ENCODE peak calls at places on chromosomes 11 and 22, in four cellular contexts. One of them, this sample, is unnamed. For H3K27me3 and H3K4me1, the result is how much of the 10 kb centered on the place peaks cover.

GRCh38 chr11:33941637-33942160 is 49.8 kb upstream of the LMO2 start:
- DNase-seq in lung: no peak
- DNase-seq in esophagus muscularis mucosa: no peak
- DNase-seq in transverse colon: no peak
- DNase-seq in this sample: no peak

GRCh38 chr11:44976576-44976975 is 25.9 kb upstream of the TP53I11 start:
- DNase-seq in lung: no peak
- DNase-seq in esophagus muscularis mucosa: no peak
- DNase-seq in transverse colon: peak
- DNase-seq in this sample: no peak

GRCh38 chr11:2583605-2583958 is 116.2 kb downstream of the KCNQ1OT1 start:
- DNase-seq in transverse colon: no peak
- DNase-seq in esophagus muscularis mucosa: no peak
- DNase-seq in lung: no peak
- DNase-seq in this sample: no peak

GRCh38 chr11:8839957-8840945 is 70.7 kb upstream of the AKIP1 start:
- DNase-seq in lung: peak
- DNase-seq in transverse colon: peak
- DNase-seq in esophagus muscularis mucosa: no peak
- DNase-seq in this sample: no peak

GRCh38 chr11:18191376-18191775 is 18.7 kb downstream of the MRGPRX4 start:
- DNase-seq in lung: no peak
- DNase-seq in esophagus muscularis mucosa: no peak
- DNase-seq in transverse colon: no peak
- DNase-seq in this sample: no peak

GRCh38 chr11:44326615-44327475 is 16.9 kb upstream of the ALX4 start:
- DNase-seq in lung: no peak
- DNase-seq in transverse colon: no peak
- DNase-seq in esophagus muscularis mucosa: no peak
- DNase-seq in this sample: no peak

GRCh38 chr11:103923473-103923931 is 112.9 kb upstream of the DDI1 start:
- DNase-seq in esophagus muscularis mucosa: no peak
- DNase-seq in transverse colon: no peak
- DNase-seq in lung: no peak
- DNase-seq in this sample: no peak

GRCh38 chr11:73218106-73218829 is at the start of gene P2RY2:
- DNase-seq in lung: peak
- DNase-seq in transverse colon: peak
- DNase-seq in esophagus muscularis mucosa: no peak
- DNase-seq in this sample: peak

GRCh38 chr22:50260434-50260800 is 1.1 kb downstream of the MAPK12 start:
- DNase-seq in transverse colon: no peak
- DNase-seq in lung: no peak
- DNase-seq in esophagus muscularis mucosa: no peak
- DNase-seq in this sample: no peak

GRCh38 chr11:61526956-61527731 is 18.6 kb downstream of the LRRC10B start:
- DNase-seq in esophagus muscularis mucosa: no peak
- DNase-seq in transverse colon: no peak
- DNase-seq in lung: no peak
- DNase-seq in this sample: no peak

GRCh38 chr22:18056161-18056666 is 21.6 kb upstream of the PEX26 start:
- DNase-seq in lung: no peak
- DNase-seq in esophagus muscularis mucosa: no peak
- DNase-seq in transverse colon: peak
- DNase-seq in this sample: no peak

GRCh38 chr11:2893021-2893528 is 7.5 kb upstream of the CDKN1C start:
- DNase-seq in lung: no peak
- DNase-seq in transverse colon: no peak
- DNase-seq in esophagus muscularis mucosa: no peak
- DNase-seq in this sample: no peak

GRCh38 chr11:11545285-11546275 is 76.2 kb downstream of the GALNT18 start:
- DNase-seq in transverse colon: no peak
- DNase-seq in esophagus muscularis mucosa: no peak
- DNase-seq in lung: no peak
- DNase-seq in this sample: no peak

GRCh38 chr11:2109541-2110019 is 29.6 kb downstream of the IGF2 start:
- DNase-seq in transverse colon: no peak
- DNase-seq in esophagus muscularis mucosa: no peak
- DNase-seq in lung: no peak
- DNase-seq in this sample: no peak

GRCh38 chr11:29809121-29809520 is 207.7 kb downstream of the KCNA4 start:
- DNase-seq in esophagus muscularis mucosa: no peak
- DNase-seq in lung: no peak
- DNase-seq in transverse colon: no peak
- DNase-seq in this sample: no peak

GRCh38 chr11:76824980-76825725 is 35.6 kb upstream of the ACER3 start:
- DNase-seq in transverse colon: no peak
- DNase-seq in esophagus muscularis mucosa: no peak
- DNase-seq in lung: no peak
- DNase-seq in this sample: no peak

GRCh38 chr11:14318581-14318981 is 40.4 kb downstream of the RRAS2 start:
- DNase-seq in lung: no peak
- DNase-seq in transverse colon: no peak
- DNase-seq in esophagus muscularis mucosa: no peak
- DNase-seq in this sample: no peak

GRCh38 chr22:20093437-20093836 is 13.4 kb downstream of the DGCR8 start:
- DNase-seq in lung: no peak
- DNase-seq in esophagus muscularis mucosa: no peak
- DNase-seq in transverse colon: no peak
- DNase-seq in this sample: no peak

GRCh38 chr22:38075105-38075825 is 8.7 kb downstream of the SLC16A8 start:
- DNase-seq in lung: no peak
- DNase-seq in transverse colon: no peak
- DNase-seq in esophagus muscularis mucosa: no peak
- DNase-seq in this sample: no peak

GRCh38 chr22:43479311-43479710 is 67.5 kb downstream of the MPPED1 start:
- DNase-seq in lung: no peak
- DNase-seq in transverse colon: no peak
- DNase-seq in esophagus muscularis mucosa: no peak
- DNase-seq in this sample: no peak

GRCh38 chr11:45507916-45508315 is 157.5 kb downstream of the CHST1 start:
- DNase-seq in esophagus muscularis mucosa: no peak
- DNase-seq in transverse colon: no peak
- DNase-seq in lung: no peak
- DNase-seq in this sample: no peak

GRCh38 chr22:24553597-24554315 is 1.2 kb downstream of the GUCD1 start:
- DNase-seq in lung: no peak
- DNase-seq in esophagus muscularis mucosa: no peak
- DNase-seq in transverse colon: peak
- DNase-seq in this sample: no peak

GRCh38 chr22:36415415-36416168 is 27.8 kb upstream of the MYH9 start:
- DNase-seq in esophagus muscularis mucosa: no peak
- DNase-seq in transverse colon: no peak
- DNase-seq in lung: no peak
- DNase-seq in this sample: no peak

GRCh38 chr22:47300698-47301405 is 538.4 kb downstream of the TBC1D22A start:
- DNase-seq in lung: no peak
- DNase-seq in esophagus muscularis mucosa: peak
- DNase-seq in transverse colon: no peak
- DNase-seq in this sample: no peak

GRCh38 chr22:49934144-49934890 is 15.9 kb downstream of the CRELD2 start:
- DNase-seq in transverse colon: peak
- DNase-seq in esophagus muscularis mucosa: no peak
- DNase-seq in lung: peak
- DNase-seq in this sample: no peak

GRCh38 chr11:70281114-70281729 is 10.7 kb downstream of the PPFIA1 start:
- DNase-seq in lung: no peak
- DNase-seq in esophagus muscularis mucosa: no peak
- DNase-seq in transverse colon: no peak
- DNase-seq in this sample: no peak

DNA sequence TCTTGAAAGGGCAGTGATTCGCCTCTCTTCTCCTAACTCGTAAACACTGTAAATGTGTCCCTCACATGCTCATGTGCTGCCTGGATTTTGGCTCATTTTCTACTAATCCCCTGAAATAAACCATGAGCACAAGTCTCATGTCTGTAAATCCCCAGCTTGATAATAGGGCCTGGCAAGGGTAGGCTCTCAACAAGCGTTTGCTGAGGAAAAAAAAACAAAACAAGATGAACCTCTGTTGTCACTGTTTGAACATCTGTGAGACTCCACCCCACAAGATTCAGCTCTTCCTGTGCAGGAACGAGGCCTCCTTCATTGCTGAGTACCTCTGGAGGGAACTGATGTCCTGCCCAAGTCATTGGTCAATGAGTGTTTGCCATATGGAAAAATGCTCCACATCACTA is 4.5 kb upstream of the CYB5R2 start:
- DNase-seq in esophagus muscularis mucosa: no peak
- DNase-seq in lung: no peak
- DNase-seq in transverse colon: no peak
- DNase-seq in this sample: no peak
- H3K27me3 ChIP-seq in esophagus muscularis mucosa: under half
- H3K27me3 ChIP-seq in lung: under half
- H3K27me3 ChIP-seq in transverse colon: under half
- H3K27me3 ChIP-seq in this sample: under half

GRCh38 chr11:66283461-66284105 is 5.4 kb downstream of the YIF1A start:
- DNase-seq in esophagus muscularis mucosa: no peak
- DNase-seq in transverse colon: no peak
- DNase-seq in lung: no peak
- DNase-seq in this sample: no peak

GRCh38 chr11:66281776-66282467 is 3.9 kb downstream of the CNIH2 start:
- DNase-seq in transverse colon: no peak
- DNase-seq in esophagus muscularis mucosa: no peak
- DNase-seq in lung: no peak
- DNase-seq in this sample: no peak

GRCh38 chr11:66284526-66285078 is 4.3 kb downstream of the YIF1A start:
- DNase-seq in transverse colon: no peak
- DNase-seq in lung: no peak
- DNase-seq in esophagus muscularis mucosa: no peak
- DNase-seq in this sample: no peak

GRCh38 chr11:66281001-66281400 is 3.0 kb downstream of the CNIH2 start:
- DNase-seq in transverse colon: no peak
- DNase-seq in esophagus muscularis mucosa: no peak
- DNase-seq in lung: no peak
- DNase-seq in this sample: no peak

GRCh38 chr11:66282468-66283455 is 4.8 kb downstream of the CNIH2 start:
- DNase-seq in esophagus muscularis mucosa: peak
- DNase-seq in transverse colon: peak
- DNase-seq in lung: peak
- DNase-seq in this sample: peak
- H3K4me1 ChIP-seq in esophagus muscularis mucosa: under half
- H3K4me1 ChIP-seq in transverse colon: under half
- H3K4me1 ChIP-seq in lung: under half
- H3K4me1 ChIP-seq in this sample: under half

GRCh38 chr22:48894064-48894671 is 933.5 kb downstream of the BRD1 start:
- DNase-seq in esophagus muscularis mucosa: peak
- DNase-seq in transverse colon: no peak
- DNase-seq in lung: no peak
- DNase-seq in this sample: no peak
- TF ChIP-seq CTCF in esophagus muscularis mucosa: no peak
- TF ChIP-seq CTCF in transverse colon: no peak
- TF ChIP-seq CTCF in lung: no peak
- TF ChIP-seq CTCF in this sample: no peak

DNA sequence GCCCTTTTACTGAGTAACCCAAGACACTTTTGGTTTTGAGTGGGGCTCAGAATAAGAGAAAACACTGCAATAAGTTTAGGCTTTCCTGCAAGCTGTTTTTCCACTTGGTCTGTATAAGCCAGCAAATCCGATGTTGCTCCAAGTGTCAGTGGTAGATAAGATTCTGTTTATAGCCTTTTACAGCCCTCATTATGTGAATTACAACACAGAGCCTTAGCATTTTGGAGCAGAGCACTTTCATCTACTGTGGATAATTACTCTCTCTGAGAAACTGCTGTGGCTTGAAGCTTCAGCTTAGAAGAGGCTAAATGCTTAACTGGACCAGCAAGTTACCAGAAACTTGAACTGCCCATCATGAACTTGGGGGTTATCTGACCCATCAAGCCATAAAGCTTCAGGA is 601.1 kb downstream of the JRKL start:
- DNase-seq in transverse colon: peak
- DNase-seq in esophagus muscularis mucosa: no peak
- DNase-seq in lung: no peak
- DNase-seq in this sample: no peak
- H3K27me3 ChIP-seq in transverse colon: under half
- H3K27me3 ChIP-seq in esophagus muscularis mucosa: under half
- H3K27me3 ChIP-seq in lung: under half
- H3K27me3 ChIP-seq in this sample: under half

GRCh38 chr11:36452987-36453386 is 57.1 kb downstream of the TRAF6 start:
- DNase-seq in lung: no peak
- DNase-seq in esophagus muscularis mucosa: no peak
- DNase-seq in transverse colon: no peak
- DNase-seq in this sample: no peak
- H3K4me1 ChIP-seq in lung: under half
- H3K4me1 ChIP-seq in esophagus muscularis mucosa: under half
- H3K4me1 ChIP-seq in transverse colon: half or more
- H3K4me1 ChIP-seq in this sample: under half

GRCh38 chr22:29883045-29883830 is at the start of gene MTMR3:
- DNase-seq in transverse colon: peak
- DNase-seq in esophagus muscularis mucosa: peak
- DNase-seq in lung: peak
- DNase-seq in this sample: peak
- TF ChIP-seq CTCF in transverse colon: peak
- TF ChIP-seq CTCF in esophagus muscularis mucosa: peak
- TF ChIP-seq CTCF in lung: no peak
- TF ChIP-seq CTCF in this sample: peak

GRCh38 chr11:117794144-117794543 is 2.9 kb downstream of the DSCAML1 start:
- DNase-seq in esophagus muscularis mucosa: no peak
- DNase-seq in transverse colon: no peak
- DNase-seq in lung: no peak
- DNase-seq in this sample: no peak

GRCh38 chr11:117792241-117792640 is 4.8 kb downstream of the DSCAML1 start:
- DNase-seq in esophagus muscularis mucosa: no peak
- DNase-seq in lung: peak
- DNase-seq in transverse colon: no peak
- DNase-seq in this sample: no peak

GRCh38 chr11:117792992-117793391 is 4.0 kb downstream of the DSCAML1 start:
- DNase-seq in esophagus muscularis mucosa: no peak
- DNase-seq in transverse colon: no peak
- DNase-seq in lung: no peak
- DNase-seq in this sample: no peak

GRCh38 chr11:117794772-117795629 is 2.0 kb downstream of the DSCAML1 start:
- DNase-seq in lung: no peak
- DNase-seq in transverse colon: no peak
- DNase-seq in esophagus muscularis mucosa: no peak
- DNase-seq in this sample: no peak

DNA sequence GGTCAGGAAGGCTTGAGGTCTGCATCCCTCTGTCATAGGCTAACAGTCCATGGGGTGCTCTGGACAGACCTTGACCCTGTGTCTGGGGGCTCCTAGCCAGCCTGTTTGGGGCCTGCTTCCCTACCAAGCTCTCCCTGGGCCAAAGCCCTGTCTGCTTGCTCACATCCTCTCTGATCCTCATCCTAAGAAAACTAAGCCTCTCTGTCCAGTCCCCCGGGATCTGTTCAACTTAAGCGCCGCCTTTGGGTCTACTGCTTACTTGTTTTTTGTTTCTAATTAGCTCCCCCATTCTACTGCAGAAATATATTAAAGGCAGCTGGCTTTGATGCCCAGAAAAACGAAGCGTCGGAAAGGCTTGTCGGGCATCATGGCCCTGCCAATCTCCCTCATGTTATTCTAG is 3.5 kb downstream of the DSCAML1 start:
- DNase-seq in transverse colon: no peak
- DNase-seq in esophagus muscularis mucosa: no peak
- DNase-seq in lung: no peak
- DNase-seq in this sample: no peak
- H3K27me3 ChIP-seq in transverse colon: half or more
- H3K27me3 ChIP-seq in esophagus muscularis mucosa: under half
- H3K27me3 ChIP-seq in lung: under half
- H3K27me3 ChIP-seq in this sample: half or more

This sample was measured in tibial nerve.